ENCODE peak calls at places on chromosomes 6 and 20, in six cellular contexts. Y is left lung, M is astrocyte of the cerebellum, G is Panc1, O is left ventricle myocardium inferior, Q is dorsolateral prefrontal cortex. V is an unnamed sample.

GRCh38 chr6:105501945-105502344 is 99.1 kb upstream of the PREP start:
- DNase-seq in Y (no peak), O (no peak), Q (no peak), G (no peak), M (no peak), V (no peak)

GRCh38 chr20:61965606-61966491 is 99.8 kb downstream of the TAF4 start:
- DNase-seq in M (no peak), O (no peak), Q (peak), G (no peak), Y (peak), V (no peak)

GRCh38 chr6:131909408-131910218 is 41.6 kb downstream of the CCN2 start:
- DNase-seq in Y (no peak), Q (peak), O (peak), G (peak), M (peak), V (peak)

GRCh38 chr6:70103798-70104197 is 199.1 kb downstream of the COL9A1 start:
- DNase-seq in M (no peak), O (no peak), Q (no peak), Y (no peak), G (no peak), V (no peak)

GRCh38 chr20:18299364-18299763 is 11.0 kb downstream of the ZNF133 start:
- DNase-seq in O (no peak), Q (no peak), Y (no peak), G (no peak), M (no peak), V (no peak)

GRCh38 chr6:33992191-33992590 is 153.7 kb downstream of the GRM4 start:
- DNase-seq in G (no peak), Q (peak), M (no peak), O (no peak), Y (no peak), V (no peak)

GRCh38 chr6:131139599-131139998 is 4.3 kb downstream of the AKAP7 start:
- DNase-seq in G (no peak), Q (no peak), Y (no peak), M (no peak), O (no peak), V (no peak)

GRCh38 chr6:10412948-10413849 is 1.7 kb downstream of the TFAP2A start:
- DNase-seq in O (no peak), Q (no peak), M (no peak), G (no peak), Y (peak), V (no peak)

GRCh38 chr6:69584913-69585729 is 211.7 kb downstream of the LMBRD1 start:
- DNase-seq in O (no peak), G (no peak), M (no peak), Q (no peak), Y (no peak), V (no peak)

GRCh38 chr6:106591111-106591825 is 38.0 kb downstream of the RTN4IP1 start:
- DNase-seq in Y (no peak), O (no peak), Q (no peak), M (peak), G (no peak), V (no peak)

GRCh38 chr6:44700422-44700821 is 312.9 kb downstream of the CDC5L start:
- DNase-seq in Q (no peak), O (no peak), M (no peak), G (no peak), Y (no peak), V (no peak)

GRCh38 chr6:14804444-14805210 is 441.2 kb upstream of the JARID2 start:
- DNase-seq in G (no peak), Y (peak), Q (peak), O (peak), M (peak), V (no peak)

GRCh38 chr20:1895674-1896496 is 678 bp downstream of the SIRPA start:
- DNase-seq in G (no peak), O (no peak), M (no peak), Q (no peak), Y (no peak), V (no peak)

GRCh38 chr6:42451146-42451594 is 556 bp downstream of the TRERF1 start:
- DNase-seq in Q (no peak), M (no peak), G (peak), Y (no peak), O (no peak), V (peak)

GRCh38 chr6:40328988-40329545 is 258.1 kb downstream of the LRFN2 start:
- DNase-seq in G (no peak), M (no peak), Q (no peak), O (no peak), Y (no peak), V (no peak)

GRCh38 chr20:4283011-4283410 is 267.7 kb upstream of the RNF24 start:
- DNase-seq in O (no peak), Y (no peak), G (no peak), M (no peak), Q (no peak), V (no peak)

GRCh38 chr6:1385129-1386042 is 4.0 kb upstream of the FOXF2 start:
- DNase-seq in M (no peak), Y (no peak), Q (no peak), G (no peak), O (no peak), V (no peak)

GRCh38 chr6:122107256-122107655 is 292.2 kb upstream of the HSF2 start:
- DNase-seq in M (no peak), Y (no peak), Q (no peak), G (no peak), O (no peak), V (no peak)

DNA sequence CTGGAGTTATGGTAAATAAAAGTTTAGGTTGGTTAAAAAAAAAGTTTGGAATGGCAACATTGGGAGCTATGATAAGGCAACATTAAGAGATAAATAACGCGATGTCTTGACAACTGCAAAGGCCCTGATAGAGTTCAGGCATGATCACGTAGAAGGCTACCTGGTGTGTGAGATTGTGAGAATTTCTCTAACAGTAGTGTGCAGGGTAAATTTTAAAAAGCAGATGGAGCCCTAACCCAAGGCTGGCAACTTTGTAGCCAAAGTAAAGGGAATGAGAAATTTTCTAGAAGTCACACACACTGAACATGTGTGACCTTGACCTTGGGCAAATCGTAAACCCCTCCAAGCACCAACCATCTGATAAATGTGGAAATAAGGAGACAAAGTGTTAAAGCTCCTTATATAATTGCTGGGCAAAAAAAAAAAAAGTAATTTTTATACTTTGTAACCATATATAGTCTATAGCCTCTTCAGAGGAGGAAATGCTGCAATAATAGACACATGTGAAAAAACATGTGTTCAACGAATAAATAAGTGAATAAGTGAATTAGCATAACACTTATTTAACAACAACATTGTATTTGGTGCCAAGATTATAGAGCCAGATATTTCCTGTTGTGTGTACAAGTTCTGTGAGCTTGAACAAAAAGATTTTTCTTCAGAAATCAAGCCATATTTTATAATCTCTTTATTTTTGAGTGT is 18.2 kb downstream of the KCNQ5 start:
- DNase-seq in O (no peak), M (no peak), Q (no peak), G (no peak), Y (no peak), V (no peak)
- TF ChIP-seq CTCF in O (no peak), M (no peak), Q (no peak), G (peak), Y (no peak), V (no peak)

GRCh38 chr6:18260448-18261106 is 3.8 kb downstream of the DEK start:
- DNase-seq in G (no peak), O (no peak), Q (no peak), Y (no peak), M (no peak), V (no peak)
- TF ChIP-seq CTCF in G (no peak), O (no peak), Q (no peak), Y (no peak), M (peak), V (no peak)

GRCh38 chr6:3887150-3887700 is 38.1 kb downstream of the FAM50B start:
- DNase-seq in G (no peak), Q (no peak), Y (no peak), O (no peak), M (peak), V (no peak)

GRCh38 chr6:3888153-3888957 is 39.2 kb downstream of the FAM50B start:
- DNase-seq in M (no peak), Q (no peak), G (peak), O (peak), Y (no peak), V (no peak)

GRCh38 chr6:3882865-3883264 is 33.7 kb downstream of the FAM50B start:
- DNase-seq in Q (no peak), M (no peak), O (no peak), Y (no peak), G (no peak), V (no peak)

GRCh38 chr6:3884007-3884745 is 35.0 kb downstream of the FAM50B start:
- DNase-seq in Q (no peak), Y (no peak), G (no peak), O (no peak), M (peak), V (no peak)

GRCh38 chr6:3885262-3886036 is 36.3 kb downstream of the FAM50B start:
- DNase-seq in Q (no peak), G (no peak), Y (no peak), M (no peak), O (no peak), V (no peak)
- TF ChIP-seq CTCF in Q (no peak), G (peak), Y (no peak), M (peak), O (peak), V (no peak)

GRCh38 chr6:36566418-36566905 is 19.2 kb upstream of the STK38 start:
- DNase-seq in Y (no peak), G (no peak), Q (no peak), M (no peak), O (no peak), V (no peak)
- TF ChIP-seq CTCF in Y (no peak), G (no peak), Q (no peak), M (no peak), O (no peak), V (no peak)

DNA sequence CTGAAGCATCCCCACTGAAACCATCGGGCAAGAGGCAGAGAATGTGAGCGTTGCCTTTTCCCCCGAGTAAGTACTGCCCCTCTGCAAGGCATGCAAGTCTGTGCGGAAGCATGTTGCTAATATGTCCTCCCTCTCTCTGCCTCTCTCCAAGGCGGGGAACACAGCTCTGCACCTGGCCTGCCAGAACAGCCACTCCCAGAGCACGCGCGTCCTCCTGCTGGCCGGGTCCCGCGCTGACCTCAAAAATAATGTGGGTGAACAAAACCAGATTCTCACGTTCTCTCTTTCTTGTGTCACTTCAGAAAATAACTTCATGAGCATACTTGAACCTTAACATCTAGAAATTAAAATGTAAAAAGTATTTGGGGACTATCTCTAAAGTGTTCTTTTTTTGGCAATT is 26.4 kb downstream of the LYRM2 start:
- DNase-seq in Y (no peak), G (no peak), M (no peak), Q (no peak), O (no peak), V (no peak)
- TF ChIP-seq CTCF in Y (no peak), G (no peak), M (no peak), Q (no peak), O (no peak), V (no peak)

GRCh38 chr6:127606131-127606562 is 29.2 kb downstream of the C6orf58 start:
- DNase-seq in M (peak), Y (no peak), O (no peak), Q (no peak), G (no peak), V (no peak)
- TF ChIP-seq CTCF in M (peak), Y (no peak), O (peak), Q (no peak), G (peak), V (no peak)